ENCODE peak calls at places on chromosomes 16 and 17, in eight cellular contexts. Y, A, G, M, K, I, R and S are unnamed samples.
A peak's percentile ranks its signal among the peaks of the same experiment; 100 is the strongest.

GRCh38 chr16:65200857-65201256 is 79.0 kb upstream of the CDH11 start:
- DNase-seq in G (no peak), K (no peak), A (no peak), I (no peak), M (no peak), R (no peak), Y (peak; percentile 59), S (no peak)

GRCh38 chr17:82238562-82239201 is 9.8 kb downstream of the SLC16A3 start:
- DNase-seq in K (peak; percentile 91), R (no peak), Y (peak; percentile 57), A (peak; percentile 85), M (no peak), G (no peak), I (peak; percentile 91), S (peak; percentile 92)

GRCh38 chr17:13638855-13639458 is 37.2 kb upstream of the HS3ST3A1 start:
- DNase-seq in M (no peak), G (no peak), I (peak; percentile 34), K (no peak), A (no peak), Y (no peak), R (no peak), S (no peak)

GRCh38 chr16:49183911-49184310 is 97.7 kb downstream of the CBLN1 start:
- DNase-seq in M (no peak), G (no peak), Y (no peak), K (peak; percentile 49), I (peak; percentile 8), A (peak; percentile 54), R (no peak), S (no peak)

GRCh38 chr17:67372751-67373150 is 4.3 kb upstream of the PITPNC1 start:
- DNase-seq in M (no peak), I (peak; percentile 79), R (no peak), Y (no peak), K (peak; percentile 75), G (no peak), A (no peak), S (no peak)

GRCh38 chr17:38597375-38597774 is 8.4 kb downstream of the SRCIN1 start:
- DNase-seq in A (no peak), I (no peak), G (no peak), R (no peak), M (no peak), Y (no peak), K (no peak), S (no peak)

GRCh38 chr17:16322636-16323035 is 30.6 kb downstream of the CENPV start:
- DNase-seq in K (no peak), M (no peak), I (peak; percentile 83), A (no peak), R (no peak), Y (peak; percentile 23), G (no peak), S (no peak)

GRCh38 chr17:73519621-73520368 is 124.5 kb downstream of the SDK2 start:
- DNase-seq in K (no peak), G (peak; percentile 66), M (no peak), I (no peak), Y (no peak), R (no peak), A (no peak), S (peak; percentile 55)